ENCODE peak calls at places on chromosomes 13 and 19, in four cellular contexts. R is IMR-90, N is neuronal stem cell, C is H1. G is an unnamed sample.
A peak's percentile ranks its signal among the peaks of the same experiment; 100 is the strongest.

GRCh38 chr13:35854286-35854685 is 276.9 kb downstream of the DCLK1 start:
- DNase-seq in R (no peak), N (no peak), C (no peak), G (no peak)

GRCh38 chr19:18868380-18869230 is 27.4 kb downstream of the CERS1 start:
- DNase-seq in R (no peak), N (no peak), C (no peak), G (peak; percentile 26)

GRCh38 chr19:58578430-58578925 is 5.3 kb upstream of the MZF1 start:
- DNase-seq in R (no peak), N (no peak), C (no peak), G (no peak)

GRCh38 chr19:14248578-14249011 is 42.6 kb upstream of the ADGRL1 start:
- DNase-seq in R (no peak), N (peak; percentile 87), C (no peak), G (no peak)

GRCh38 chr13:31824705-31825512 is 85.6 kb downstream of the RXFP2 start:
- DNase-seq in R (peak; percentile 16), N (no peak), C (no peak), G (peak; percentile 4)

GRCh38 chr13:108375772-108376171 is 106.3 kb downstream of the TNFSF13B start:
- DNase-seq in R (no peak), N (no peak), C (no peak), G (no peak)

GRCh38 chr13:31749929-31750328 is 10.6 kb downstream of the RXFP2 start:
- DNase-seq in R (peak; percentile 94), N (no peak), C (no peak), G (no peak)

GRCh38 chr13:113029487-113030258 is 60.7 kb downstream of the MCF2L start:
- DNase-seq in R (no peak), N (peak; percentile 59), C (peak; percentile 97), G (no peak)

GRCh38 chr13:98444381-98444780 is 132.5 kb downstream of the STK24 start:
- DNase-seq in R (no peak), N (no peak), C (no peak), G (no peak)

GRCh38 chr19:44822177-44822576 is 13.3 kb downstream of the BCAM start:
- DNase-seq in R (no peak), N (no peak), C (no peak), G (no peak)

GRCh38 chr13:39894586-39894985 is 239.1 kb downstream of the COG6 start:
- DNase-seq in R (no peak), N (no peak), C (no peak), G (no peak)

GRCh38 chr19:48190288-48191284 is 20.1 kb downstream of the ZSWIM9 start:
- DNase-seq in R (peak; percentile 82), N (no peak), C (peak; percentile 91), G (peak; percentile 27)

GRCh38 chr19:15194938-15195337 is 5.9 kb downstream of the NOTCH3 start:
- DNase-seq in R (peak; percentile 59), N (no peak), C (no peak), G (no peak)

GRCh38 chr13:112960671-112961070 is 8.3 kb upstream of the MCF2L start:
- DNase-seq in R (no peak), N (no peak), C (no peak), G (no peak)

GRCh38 chr19:49870309-49870901 is 3.0 kb upstream of the PNKP start:
- DNase-seq in R (no peak), N (no peak), C (no peak), G (no peak)

GRCh38 chr19:19860756-19861390 is 4.8 kb upstream of the ZNF253 start:
- DNase-seq in R (no peak), N (peak; percentile 84), C (peak; percentile 87), G (peak; percentile 59)

GRCh38 chr19:42132030-42132628 is at the start of gene POU2F2:
- DNase-seq in R (no peak), N (no peak), C (peak; percentile 69), G (no peak)

GRCh38 chr13:107124129-107124718 is 556.3 kb upstream of the ARGLU1 start:
- DNase-seq in R (peak; percentile 36), N (peak; percentile 37), C (no peak), G (no peak)

GRCh38 chr19:40750035-40750284 is 317 bp downstream of the ACTMAP start:
- DNase-seq in R (no peak), N (no peak), C (no peak), G (peak; percentile 40)

GRCh38 chr19:6529351-6529750 is 1.5 kb upstream of the TNFSF9 start:
- DNase-seq in R (no peak), N (no peak), C (no peak), G (no peak)

GRCh38 chr13:40589285-40590109 is 76.9 kb downstream of the FOXO1 start:
- DNase-seq in R (no peak), N (peak; percentile 18), C (no peak), G (peak; percentile 38)

GRCh38 chr13:52010890-52011689 is at the start of gene ATP7B:
- DNase-seq in R (no peak), N (peak; percentile 45), C (peak; percentile 82), G (no peak)

GRCh38 chr19:6556043-6556449 is 25.2 kb downstream of the TNFSF9 start:
- DNase-seq in R (no peak), N (no peak), C (no peak), G (no peak)

GRCh38 chr13:111211789-111212516 is 96.8 kb downstream of the ARHGEF7 start:
- DNase-seq in R (peak; percentile 33), N (no peak), C (no peak), G (peak; percentile 88)
- H3K4me3 ChIP-seq in R (no peak overlapping the region), N (no peak overlapping the region), C (peak overlapping the region; percentile 19), G (no peak overlapping the region)

GRCh38 chr19:11535792-11536595 is 2.7 kb upstream of the CNN1 start:
- DNase-seq in R (peak; percentile 88), N (peak; percentile 90), C (peak; percentile 98), G (peak; percentile 96)

GRCh38 chr19:11539495-11540365 is 1.1 kb downstream of the CNN1 start:
- DNase-seq in R (peak; percentile 22), N (no peak), C (peak; percentile 63), G (no peak)

GRCh38 chr19:11540642-11541041 is 2.0 kb downstream of the CNN1 start:
- DNase-seq in R (no peak), N (no peak), C (no peak), G (no peak)

GRCh38 chr19:11541238-11541637 is 2.6 kb downstream of the CNN1 start:
- DNase-seq in R (no peak), N (no peak), C (no peak), G (no peak)

GRCh38 chr19:11538232-11539036 is at the start of gene CNN1:
- DNase-seq in R (peak; percentile 90), N (no peak), C (peak; percentile 83), G (no peak)
- H3K4ac ChIP-seq in R (peak within 1 kb of the TSS; percentile 97), N (no peak within 1 kb of the TSS), C (no peak within 1 kb of the TSS), G (peak within 1 kb of the TSS; percentile 91)

DNA sequence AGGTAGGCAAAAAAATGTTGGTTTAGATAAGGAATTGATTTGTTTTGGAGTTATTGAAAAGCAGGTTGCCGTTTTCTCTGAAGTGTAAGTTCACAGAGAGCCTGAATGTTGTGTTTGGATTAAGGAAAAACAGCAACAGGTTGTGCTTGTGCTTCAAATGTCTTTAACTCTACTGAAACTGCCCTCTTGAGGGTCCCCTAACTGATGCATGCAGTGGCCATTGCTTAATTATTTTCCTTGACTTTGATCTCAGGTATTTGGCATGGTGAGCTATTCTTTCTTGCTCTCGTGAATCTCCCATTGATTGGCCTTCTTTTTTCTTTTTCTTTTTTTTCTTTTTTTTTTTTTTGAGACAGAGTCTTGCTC is 3.2 kb downstream of the GARRE1 start:
- DNase-seq in R (no peak), N (no peak), C (no peak), G (no peak)
- H3K27ac ChIP-seq in R (no peak overlapping the region), N (no peak overlapping the region), C (no peak overlapping the region), G (no peak overlapping the region)

DNA sequence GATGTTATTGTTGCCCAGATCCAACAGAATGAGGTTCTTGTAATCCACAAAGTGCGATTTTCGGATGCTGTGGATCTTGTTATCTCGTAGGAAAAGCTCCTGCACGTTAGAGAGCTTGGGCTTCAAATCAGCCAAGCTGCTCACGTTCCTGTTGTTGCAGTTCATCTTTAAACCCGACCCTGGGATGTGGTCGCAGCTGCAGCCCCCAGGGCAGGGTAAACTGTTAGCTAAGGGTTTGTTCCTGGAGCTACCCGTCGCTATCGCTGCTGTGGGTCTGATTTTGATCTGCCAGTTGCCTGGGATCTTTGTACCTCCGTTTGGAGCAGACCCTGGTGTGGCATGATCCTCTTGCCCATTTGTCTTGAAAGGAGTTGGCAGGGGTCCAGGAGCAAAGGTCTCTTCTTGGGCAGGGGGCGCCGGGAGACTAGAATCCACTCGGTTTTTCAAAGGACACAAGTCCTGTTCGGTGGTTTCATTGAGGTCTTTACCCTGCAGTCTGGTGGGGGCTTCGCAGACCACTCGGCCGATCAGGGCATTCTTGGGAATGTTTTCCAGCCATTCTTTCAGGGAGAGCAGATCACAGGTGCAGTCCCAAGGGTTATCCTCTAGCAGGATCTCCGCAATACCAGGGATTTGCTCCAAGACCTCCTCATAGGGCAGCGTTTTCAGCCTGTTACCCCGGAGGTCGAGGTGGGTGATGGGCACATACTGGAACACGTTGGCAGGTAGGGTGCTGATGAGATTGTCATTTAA is 1.8 kb downstream of the SLITRK1 start:
- DNase-seq in R (no peak), N (no peak), C (peak; percentile 48), G (no peak)
- H3K4me3 ChIP-seq in R (no peak overlapping the region), N (peak overlapping the region; percentile 61), C (peak overlapping the region; percentile 79), G (no peak overlapping the region)

GRCh38 chr13:43057653-43058317 is 34.4 kb downstream of the DNAJC15 start:
- DNase-seq in R (no peak), N (no peak), C (no peak), G (peak; percentile 16)
- H3K4ac ChIP-seq in R (peak overlapping the region; percentile 72), N (no peak overlapping the region), C (no peak overlapping the region), G (peak overlapping the region; percentile 93)

GRCh38 chr19:1630811-1631210 is 21.6 kb downstream of the TCF3 start:
- DNase-seq in R (no peak), N (no peak), C (no peak), G (no peak)

GRCh38 chr19:1632462-1633268 is 19.8 kb downstream of the TCF3 start:
- DNase-seq in R (no peak), N (no peak), C (no peak), G (no peak)

GRCh38 chr19:1629256-1629808 is 23.1 kb downstream of the TCF3 start:
- DNase-seq in R (no peak), N (no peak), C (no peak), G (no peak)

GRCh38 chr19:1631557-1632100 is 20.8 kb downstream of the TCF3 start:
- DNase-seq in R (no peak), N (no peak), C (no peak), G (no peak)

GRCh38 chr19:1630012-1630411 is 22.4 kb downstream of the TCF3 start:
- DNase-seq in R (no peak), N (no peak), C (no peak), G (no peak)
- H3K27ac ChIP-seq in R (no peak overlapping the region), N (no peak overlapping the region), C (no peak overlapping the region), G (no peak overlapping the region)

GRCh38 chr19:8148088-8148409 is 1.3 kb downstream of the FBN3 start:
- DNase-seq in R (no peak), N (no peak), C (no peak), G (no peak)

GRCh38 chr19:8147579-8147978 is 1.8 kb downstream of the FBN3 start:
- DNase-seq in R (no peak), N (no peak), C (no peak), G (no peak)

GRCh38 chr19:8149261-8150094 is at the start of gene FBN3:
- DNase-seq in R (no peak), N (peak; percentile 42), C (peak; percentile 80), G (no peak)

GRCh38 chr19:8146877-8147575 is 2.4 kb downstream of the FBN3 start:
- DNase-seq in R (no peak), N (no peak), C (no peak), G (no peak)

GRCh38 chr19:8148410-8149231 is 771 bp downstream of the FBN3 start:
- DNase-seq in R (no peak), N (peak; percentile 65), C (peak; percentile 87), G (peak; percentile 4)
- H3K4me3 ChIP-seq in R (no peak overlapping the region), N (peak overlapping the region; percentile 57), C (peak overlapping the region; percentile 78), G (peak overlapping the region; percentile 69)

GRCh38 chr19:38251564-38252051 is 4.6 kb downstream of the PPP1R14A start:
- DNase-seq in R (no peak), N (no peak), C (no peak), G (no peak)
- H3K4ac ChIP-seq in R (peak overlapping the region; percentile 88), N (no peak overlapping the region), C (peak overlapping the region; percentile 82), G (peak overlapping the region; percentile 54)

G was measured in trophoblast cell.